ENCODE peak calls at places on chromosome 2, in nine cellular contexts. A is naive B cell; X is T-helper 17 cell; R is psoas muscle; M is stimulated activated naive CD8-positive, alpha-beta T cell treated with anti-CD3 and anti-CD28 coated beads, Interleukin-15, amount 100 ng/mL, for 72 hours; J is A549; E is left colon; O is sciatic nerve; D is gastroesophageal sphincter. Q is an unnamed sample.
A peak's percentile ranks its signal among the peaks of the same experiment; 100 is the strongest.

GRCh38 chr2:237223208-237223861 is 137.6 kb downstream of the COPS8 start:
- ATAC-seq in D (peak; percentile 55), M (no peak), O (peak; percentile 82), J (peak; percentile 53), R (peak; percentile 76), E (no peak), X (no peak), A (no peak), Q (no peak)

GRCh38 chr2:111140815-111141214 is 20.1 kb downstream of the BCL2L11 start:
- ATAC-seq in M (no peak), J (no peak), O (no peak), A (no peak), X (no peak), D (no peak), E (peak; percentile 82), R (no peak), Q (no peak)

GRCh38 chr2:135144343-135144742 is 92.3 kb downstream of the RAB3GAP1 start:
- ATAC-seq in A (no peak), R (no peak), J (no peak), E (peak; percentile 31), D (no peak), X (no peak), M (no peak), O (no peak), Q (no peak)

GRCh38 chr2:217843353-217843752 is 159.4 kb downstream of the TNS1 start:
- ATAC-seq in X (no peak), J (no peak), M (no peak), O (no peak), R (peak; percentile 22), E (no peak), D (no peak), A (no peak), Q (no peak)

GRCh38 chr2:217653240-217653639 is 349.6 kb downstream of the TNS1 start:
- ATAC-seq in D (peak; percentile 88), O (peak; percentile 95), M (no peak), R (peak; percentile 82), J (peak; percentile 95), A (no peak), E (peak; percentile 29), X (no peak), Q (no peak)

GRCh38 chr2:109258905-109259540 is 130.0 kb downstream of the SH3RF3 start:
- ATAC-seq in X (no peak), E (no peak), R (peak; percentile 82), J (no peak), M (no peak), D (no peak), A (no peak), O (peak; percentile 39), Q (no peak)

GRCh38 chr2:172181840-172182239 is 79.1 kb upstream of the DLX2 start:
- ATAC-seq in M (no peak), A (no peak), E (peak; percentile 91), X (no peak), R (no peak), J (no peak), D (no peak), O (peak; percentile 70), Q (no peak)

GRCh38 chr2:232501331-232501771 is 13.7 kb upstream of the ECEL1 start:
- ATAC-seq in D (no peak), O (no peak), R (no peak), E (no peak), M (no peak), X (no peak), J (no peak), A (no peak), Q (no peak)

GRCh38 chr2:63976125-63976510 is 43.1 kb downstream of the VPS54 start:
- ATAC-seq in X (no peak), O (no peak), E (no peak), D (no peak), R (no peak), A (no peak), J (no peak), M (no peak), Q (no peak)

GRCh38 chr2:190947711-190948251 is 66.2 kb downstream of the STAT1 start:
- ATAC-seq in E (peak; percentile 91), D (peak; percentile 46), R (no peak), O (peak; percentile 51), A (peak; percentile 96), M (peak; percentile 93), X (peak; percentile 68), J (peak; percentile 42), Q (peak; percentile 55)

GRCh38 chr2:101521497-101521896 is 46.6 kb upstream of the RFX8 start:
- ATAC-seq in E (no peak), A (no peak), O (no peak), M (no peak), R (no peak), X (no peak), J (no peak), D (no peak), Q (peak; percentile 82)

GRCh38 chr2:238378230-238379095 is 48.3 kb upstream of the ASB1 start:
- ATAC-seq in O (no peak), J (no peak), R (peak; percentile 97), A (no peak), E (no peak), D (no peak), X (no peak), M (no peak), Q (no peak)

GRCh38 chr2:54000524-54000923 is 29.7 kb upstream of the PSME4 start:
- ATAC-seq in D (no peak), E (no peak), M (no peak), X (no peak), R (no peak), J (no peak), A (no peak), O (no peak), Q (no peak)

GRCh38 chr2:152336103-152336853 is 1.3 kb downstream of the FMNL2 start:
- ATAC-seq in J (peak; percentile 57), E (peak; percentile 71), M (peak; percentile 32), A (peak; percentile 17), O (peak; percentile 86), X (no peak), R (peak; percentile 66), D (peak; percentile 60), Q (peak; percentile 9)

GRCh38 chr2:47686018-47686417 is 96.9 kb upstream of the MSH6 start:
- ATAC-seq in X (no peak), J (no peak), A (no peak), R (no peak), M (no peak), D (no peak), O (no peak), E (no peak), Q (no peak)

GRCh38 chr2:67782443-67782842 is 280.4 kb downstream of the C1D start:
- ATAC-seq in O (no peak), M (no peak), J (no peak), D (no peak), E (no peak), R (no peak), A (no peak), X (no peak), Q (no peak)

GRCh38 chr2:238160206-238161129 is 1.7 kb downstream of the ERFE start:
- ATAC-seq in J (no peak), A (peak; percentile 29), D (no peak), R (peak; percentile 11), X (no peak), O (no peak), E (peak; percentile 11), M (peak; percentile 50), Q (peak; percentile 28)

GRCh38 chr2:30282081-30282480 is 50.7 kb downstream of the LBH start:
- ATAC-seq in X (peak; percentile 76), A (peak; percentile 100), O (no peak), D (no peak), R (no peak), E (peak; percentile 19), J (no peak), M (no peak), Q (peak; percentile 99)

GRCh38 chr2:118242216-118242615 is 153.9 kb downstream of the INSIG2 start:
- ATAC-seq in D (no peak), X (no peak), R (no peak), E (no peak), O (no peak), J (no peak), A (no peak), M (peak; percentile 83), Q (no peak)

GRCh38 chr2:134104754-134105153 is 149.1 kb upstream of the MGAT5 start:
- ATAC-seq in X (peak; percentile 81), M (peak; percentile 99), E (no peak), D (no peak), R (no peak), O (no peak), J (no peak), A (no peak), Q (no peak)

GRCh38 chr2:102005449-102005848 is 13.7 kb downstream of the IL1R2 start:
- ATAC-seq in D (no peak), J (no peak), X (no peak), R (no peak), M (no peak), E (no peak), A (no peak), O (no peak), Q (no peak)